ENCODE peak calls at places on chromosomes 4 and X, in seven cellular contexts. One of them, this sample, is unnamed.

GRCh38 chr4:126427781-126428360 is 1113.1 kb downstream of the FAT4 start:
- DNase-seq in neural progenitor cell: no peak
- DNase-seq in MCF 10A: no peak
- DNase-seq in bronchial epithelial cell: no peak
- DNase-seq in type B pancreatic cell: no peak
- DNase-seq in dorsolateral prefrontal cortex: no peak
- DNase-seq in lower leg skin: no peak
- DNase-seq in this sample: no peak

GRCh38 chr4:26062221-26062620 is 148.2 kb downstream of the SMIM20 start:
- DNase-seq in neural progenitor cell: no peak
- DNase-seq in MCF 10A: no peak
- DNase-seq in bronchial epithelial cell: no peak
- DNase-seq in type B pancreatic cell: no peak
- DNase-seq in dorsolateral prefrontal cortex: no peak
- DNase-seq in lower leg skin: no peak
- DNase-seq in this sample: no peak

GRCh38 chr4:95153182-95153581 is 395.4 kb downstream of the BMPR1B start:
- DNase-seq in neural progenitor cell: no peak
- DNase-seq in MCF 10A: no peak
- DNase-seq in bronchial epithelial cell: no peak
- DNase-seq in type B pancreatic cell: no peak
- DNase-seq in dorsolateral prefrontal cortex: no peak
- DNase-seq in lower leg skin: no peak
- DNase-seq in this sample: no peak

GRCh38 chrX:44542567-44543325 is at the start of gene FUNDC1:
- DNase-seq in neural progenitor cell: peak
- DNase-seq in MCF 10A: peak
- DNase-seq in bronchial epithelial cell: peak
- DNase-seq in type B pancreatic cell: peak
- DNase-seq in dorsolateral prefrontal cortex: peak
- DNase-seq in lower leg skin: peak
- DNase-seq in this sample: peak

GRCh38 chr4:136369073-136369472 is 1163.2 kb downstream of the PCDH18 start:
- DNase-seq in neural progenitor cell: no peak
- DNase-seq in MCF 10A: peak
- DNase-seq in bronchial epithelial cell: peak
- DNase-seq in type B pancreatic cell: no peak
- DNase-seq in dorsolateral prefrontal cortex: no peak
- DNase-seq in lower leg skin: no peak
- DNase-seq in this sample: no peak

GRCh38 chr4:74267998-74268606 is 40.2 kb upstream of the EPGN start:
- DNase-seq in neural progenitor cell: no peak
- DNase-seq in MCF 10A: peak
- DNase-seq in bronchial epithelial cell: peak
- DNase-seq in type B pancreatic cell: no peak
- DNase-seq in dorsolateral prefrontal cortex: no peak
- DNase-seq in lower leg skin: no peak
- DNase-seq in this sample: no peak

GRCh38 chr4:142940614-142941013 is 94.5 kb upstream of the INPP4B start:
- DNase-seq in neural progenitor cell: no peak
- DNase-seq in MCF 10A: no peak
- DNase-seq in bronchial epithelial cell: no peak
- DNase-seq in type B pancreatic cell: no peak
- DNase-seq in dorsolateral prefrontal cortex: no peak
- DNase-seq in lower leg skin: no peak
- DNase-seq in this sample: no peak

GRCh38 chrX:75038925-75039324 is 113.7 kb upstream of the NEXMIF start:
- DNase-seq in neural progenitor cell: peak
- DNase-seq in MCF 10A: peak
- DNase-seq in bronchial epithelial cell: peak
- DNase-seq in type B pancreatic cell: no peak
- DNase-seq in dorsolateral prefrontal cortex: no peak
- DNase-seq in lower leg skin: no peak
- DNase-seq in this sample: no peak

GRCh38 chrX:45133465-45133864 is 67.2 kb downstream of the DIPK2B start:
- DNase-seq in neural progenitor cell: no peak
- DNase-seq in MCF 10A: no peak
- DNase-seq in bronchial epithelial cell: no peak
- DNase-seq in type B pancreatic cell: no peak
- DNase-seq in dorsolateral prefrontal cortex: no peak
- DNase-seq in lower leg skin: no peak
- DNase-seq in this sample: no peak

GRCh38 chrX:81615979-81616378 is 414.1 kb downstream of the SH3BGRL start:
- DNase-seq in neural progenitor cell: no peak
- DNase-seq in MCF 10A: no peak
- DNase-seq in bronchial epithelial cell: no peak
- DNase-seq in type B pancreatic cell: no peak
- DNase-seq in dorsolateral prefrontal cortex: no peak
- DNase-seq in lower leg skin: no peak
- DNase-seq in this sample: no peak

GRCh38 chr4:70496231-70496630 is 22.1 kb upstream of the AMTN start:
- DNase-seq in neural progenitor cell: no peak
- DNase-seq in MCF 10A: no peak
- DNase-seq in bronchial epithelial cell: no peak
- DNase-seq in type B pancreatic cell: no peak
- DNase-seq in dorsolateral prefrontal cortex: no peak
- DNase-seq in lower leg skin: no peak
- DNase-seq in this sample: no peak

GRCh38 chrX:148380614-148381561 is 119.5 kb upstream of the AFF2 start:
- DNase-seq in neural progenitor cell: no peak
- DNase-seq in MCF 10A: peak
- DNase-seq in bronchial epithelial cell: no peak
- DNase-seq in type B pancreatic cell: no peak
- DNase-seq in dorsolateral prefrontal cortex: no peak
- DNase-seq in lower leg skin: no peak
- DNase-seq in this sample: no peak

GRCh38 chr4:173748353-173748752 is 218.3 kb upstream of the HAND2 start:
- DNase-seq in neural progenitor cell: no peak
- DNase-seq in MCF 10A: no peak
- DNase-seq in bronchial epithelial cell: no peak
- DNase-seq in type B pancreatic cell: no peak
- DNase-seq in dorsolateral prefrontal cortex: no peak
- DNase-seq in lower leg skin: no peak
- DNase-seq in this sample: no peak

GRCh38 chrX:77342028-77342427 is 105.2 kb upstream of the FGF16 start:
- DNase-seq in neural progenitor cell: no peak
- DNase-seq in MCF 10A: no peak
- DNase-seq in bronchial epithelial cell: no peak
- DNase-seq in type B pancreatic cell: no peak
- DNase-seq in dorsolateral prefrontal cortex: no peak
- DNase-seq in lower leg skin: no peak
- DNase-seq in this sample: no peak

GRCh38 chr4:100312615-100313355 is 122.5 kb upstream of the DDIT4L start:
- DNase-seq in neural progenitor cell: no peak
- DNase-seq in MCF 10A: no peak
- DNase-seq in bronchial epithelial cell: no peak
- DNase-seq in type B pancreatic cell: no peak
- DNase-seq in dorsolateral prefrontal cortex: no peak
- DNase-seq in lower leg skin: no peak
- DNase-seq in this sample: no peak

DNA sequence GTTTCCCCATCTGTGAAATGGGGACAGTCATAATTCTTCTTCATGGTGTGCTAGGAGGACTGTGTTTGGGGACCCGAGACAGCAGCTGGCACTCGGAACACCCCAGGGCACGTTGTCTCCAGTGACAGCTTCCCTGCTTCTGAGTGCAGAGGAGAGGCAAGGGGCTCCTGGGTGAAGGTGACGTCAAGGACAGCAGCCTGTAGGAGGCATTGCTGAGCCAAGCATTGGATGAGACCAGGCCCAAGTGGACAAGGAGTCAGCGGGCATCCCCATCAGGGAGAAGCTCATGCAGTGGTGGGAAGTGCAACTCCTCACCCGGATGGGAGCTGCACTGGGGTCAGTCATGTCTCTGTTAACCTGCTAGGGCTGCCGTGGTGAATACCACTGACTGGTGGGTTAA is 46.1 kb downstream of the EVC start:
- DNase-seq in neural progenitor cell: no peak
- DNase-seq in MCF 10A: no peak
- DNase-seq in bronchial epithelial cell: no peak
- DNase-seq in type B pancreatic cell: no peak
- DNase-seq in dorsolateral prefrontal cortex: no peak
- DNase-seq in lower leg skin: no peak
- DNase-seq in this sample: no peak
- TF ChIP-seq CTCF in neural progenitor cell: no peak
- TF ChIP-seq CTCF in MCF 10A: no peak
- TF ChIP-seq CTCF in bronchial epithelial cell: no peak
- TF ChIP-seq CTCF in type B pancreatic cell: no peak
- TF ChIP-seq CTCF in dorsolateral prefrontal cortex: no peak
- TF ChIP-seq CTCF in lower leg skin: no peak
- TF ChIP-seq CTCF in this sample: no peak

GRCh38 chr4:140427919-140428471 is 547 bp upstream of the CLGN start:
- DNase-seq in neural progenitor cell: no peak
- DNase-seq in MCF 10A: peak
- DNase-seq in bronchial epithelial cell: peak
- DNase-seq in type B pancreatic cell: no peak
- DNase-seq in dorsolateral prefrontal cortex: no peak
- DNase-seq in lower leg skin: no peak
- DNase-seq in this sample: no peak

GRCh38 chr4:140423106-140423505 is 4.3 kb downstream of the CLGN start:
- DNase-seq in neural progenitor cell: no peak
- DNase-seq in MCF 10A: no peak
- DNase-seq in bronchial epithelial cell: peak
- DNase-seq in type B pancreatic cell: no peak
- DNase-seq in dorsolateral prefrontal cortex: no peak
- DNase-seq in lower leg skin: no peak
- DNase-seq in this sample: no peak

GRCh38 chr4:140427104-140427918 is at the start of gene CLGN:
- DNase-seq in neural progenitor cell: peak
- DNase-seq in MCF 10A: peak
- DNase-seq in bronchial epithelial cell: no peak
- DNase-seq in type B pancreatic cell: peak
- DNase-seq in dorsolateral prefrontal cortex: peak
- DNase-seq in lower leg skin: no peak
- DNase-seq in this sample: peak

DNA sequence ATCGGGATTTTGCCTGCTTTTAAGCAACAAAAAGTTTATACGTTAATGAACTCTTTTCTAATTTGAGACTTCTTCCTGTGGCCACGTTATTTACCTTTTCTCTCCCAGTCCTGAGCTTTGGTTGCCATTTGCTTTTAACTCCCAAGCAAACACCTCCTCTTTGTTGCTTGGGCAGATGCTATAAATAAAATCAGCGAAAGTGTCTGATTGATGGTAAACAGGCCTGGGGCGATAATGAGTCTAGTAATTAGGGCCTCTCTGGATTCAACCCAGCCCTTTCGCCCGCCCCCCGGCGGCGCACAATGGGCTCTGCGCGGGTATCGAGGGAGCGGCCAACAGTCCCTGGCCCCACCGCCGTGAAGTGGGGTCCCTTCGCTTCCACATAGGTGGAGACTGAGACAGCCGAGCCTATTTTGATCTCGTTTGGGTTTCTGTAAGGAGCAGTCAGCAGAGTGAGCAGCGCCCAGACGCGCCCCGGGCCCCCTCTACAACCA is 791 bp downstream of the CLGN start:
- DNase-seq in neural progenitor cell: peak
- DNase-seq in MCF 10A: no peak
- DNase-seq in bronchial epithelial cell: no peak
- DNase-seq in type B pancreatic cell: no peak
- DNase-seq in dorsolateral prefrontal cortex: no peak
- DNase-seq in lower leg skin: no peak
- DNase-seq in this sample: peak
- TF ChIP-seq CTCF in neural progenitor cell: peak
- TF ChIP-seq CTCF in MCF 10A: no peak
- TF ChIP-seq CTCF in bronchial epithelial cell: no peak
- TF ChIP-seq CTCF in type B pancreatic cell: peak
- TF ChIP-seq CTCF in dorsolateral prefrontal cortex: no peak
- TF ChIP-seq CTCF in lower leg skin: no peak
- TF ChIP-seq CTCF in this sample: peak

DNA sequence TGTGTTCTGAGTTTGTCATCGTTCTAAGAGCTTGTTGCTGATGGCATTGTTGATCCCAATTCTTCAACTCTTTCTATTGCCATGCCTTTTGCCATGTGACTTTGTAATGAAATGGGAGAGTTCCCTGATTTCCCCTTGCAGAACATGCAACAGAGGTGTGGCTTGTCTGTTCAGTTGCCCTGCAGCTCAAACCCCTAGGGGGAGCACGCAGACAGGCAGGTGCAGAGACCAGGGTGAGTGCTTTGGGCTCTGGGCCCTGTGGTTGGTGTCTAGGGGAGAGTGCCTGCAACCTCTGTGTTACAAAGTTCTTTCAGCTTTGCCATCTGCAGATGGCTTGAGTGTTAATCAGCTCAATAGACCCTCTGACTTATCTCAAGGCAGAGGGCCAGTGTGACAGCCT is 332.7 kb downstream of the MID1IP1 start:
- DNase-seq in neural progenitor cell: no peak
- DNase-seq in MCF 10A: peak
- DNase-seq in bronchial epithelial cell: no peak
- DNase-seq in type B pancreatic cell: no peak
- DNase-seq in dorsolateral prefrontal cortex: no peak
- DNase-seq in lower leg skin: no peak
- DNase-seq in this sample: no peak
- TF ChIP-seq CTCF in neural progenitor cell: peak
- TF ChIP-seq CTCF in MCF 10A: no peak
- TF ChIP-seq CTCF in bronchial epithelial cell: no peak
- TF ChIP-seq CTCF in type B pancreatic cell: no peak
- TF ChIP-seq CTCF in dorsolateral prefrontal cortex: no peak
- TF ChIP-seq CTCF in lower leg skin: no peak
- TF ChIP-seq CTCF in this sample: peak

GRCh38 chr4:89753601-89754066 is 83.3 kb downstream of the SNCA start:
- DNase-seq in neural progenitor cell: no peak
- DNase-seq in MCF 10A: peak
- DNase-seq in bronchial epithelial cell: peak
- DNase-seq in type B pancreatic cell: no peak
- DNase-seq in dorsolateral prefrontal cortex: no peak
- DNase-seq in lower leg skin: no peak
- DNase-seq in this sample: no peak

GRCh38 chr4:89752932-89753598 is 83.9 kb downstream of the SNCA start:
- DNase-seq in neural progenitor cell: no peak
- DNase-seq in MCF 10A: peak
- DNase-seq in bronchial epithelial cell: peak
- DNase-seq in type B pancreatic cell: no peak
- DNase-seq in dorsolateral prefrontal cortex: no peak
- DNase-seq in lower leg skin: peak
- DNase-seq in this sample: no peak

GRCh38 chr4:89757154-89757723 is 79.7 kb downstream of the SNCA start:
- DNase-seq in neural progenitor cell: no peak
- DNase-seq in MCF 10A: no peak
- DNase-seq in bronchial epithelial cell: no peak
- DNase-seq in type B pancreatic cell: no peak
- DNase-seq in dorsolateral prefrontal cortex: no peak
- DNase-seq in lower leg skin: no peak
- DNase-seq in this sample: no peak

GRCh38 chr4:89754531-89754930 is 82.4 kb downstream of the SNCA start:
- DNase-seq in neural progenitor cell: no peak
- DNase-seq in MCF 10A: no peak
- DNase-seq in bronchial epithelial cell: no peak
- DNase-seq in type B pancreatic cell: no peak
- DNase-seq in dorsolateral prefrontal cortex: no peak
- DNase-seq in lower leg skin: no peak
- DNase-seq in this sample: no peak

DNA sequence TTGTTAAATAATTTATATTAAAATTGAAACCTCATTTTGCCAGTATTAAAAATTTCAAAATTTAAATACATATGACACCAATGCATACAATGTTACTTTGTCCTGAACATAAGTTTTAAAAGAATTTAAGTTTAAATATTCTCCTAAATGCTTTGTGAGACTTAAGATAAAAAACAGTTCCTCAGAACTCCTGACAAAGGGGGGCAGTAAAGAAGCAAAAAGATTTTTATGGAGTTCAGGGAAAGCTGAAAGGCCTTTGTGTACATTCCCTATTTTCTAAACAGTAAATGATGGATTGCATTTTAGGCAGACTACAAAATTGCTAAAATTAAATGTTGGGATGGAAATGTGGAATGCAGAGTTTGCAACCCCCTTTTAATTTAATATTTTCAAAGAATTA is 81.8 kb downstream of the SNCA start:
- DNase-seq in neural progenitor cell: no peak
- DNase-seq in MCF 10A: peak
- DNase-seq in bronchial epithelial cell: no peak
- DNase-seq in type B pancreatic cell: no peak
- DNase-seq in dorsolateral prefrontal cortex: no peak
- DNase-seq in lower leg skin: no peak
- DNase-seq in this sample: no peak
- TF ChIP-seq CTCF in neural progenitor cell: peak
- TF ChIP-seq CTCF in MCF 10A: no peak
- TF ChIP-seq CTCF in bronchial epithelial cell: no peak
- TF ChIP-seq CTCF in type B pancreatic cell: peak
- TF ChIP-seq CTCF in dorsolateral prefrontal cortex: no peak
- TF ChIP-seq CTCF in lower leg skin: no peak
- TF ChIP-seq CTCF in this sample: peak